ENCODE peak calls at places on chromosomes 6 and 20, in nine cellular contexts. R, T, U, S, M, I, Z, L and C are unnamed samples.

GRCh38 chr6:135922170-135922569 is 70.7 kb downstream of the PDE7B start:
- DNase-seq in R (no peak), T (no peak), U (no peak), S (peak; percentile 97), M (peak; percentile 99), I (no peak), Z (no peak), L (peak; percentile 39), C (peak; percentile 95)

GRCh38 chr6:2593167-2593566 is 157.6 kb downstream of the MYLK4 start:
- DNase-seq in R (no peak), T (no peak), U (no peak), S (no peak), M (no peak), I (no peak), Z (no peak), L (no peak), C (no peak)

GRCh38 chr6:152110878-152111820 is 303.7 kb downstream of the ESR1 start:
- DNase-seq in R (no peak), T (no peak), U (no peak), S (peak; percentile 91), M (peak; percentile 78), I (no peak), Z (no peak), L (peak; percentile 36), C (no peak)

GRCh38 chr6:7891098-7891872 is 19.3 kb downstream of the TXNDC5 start:
- DNase-seq in R (no peak), T (no peak), U (no peak), S (no peak), M (no peak), I (no peak), Z (no peak), L (no peak), C (no peak)

GRCh38 chr6:139853302-139853992 is 479.0 kb upstream of the CITED2 start:
- DNase-seq in R (no peak), T (no peak), U (no peak), S (peak; percentile 35), M (peak; percentile 99), I (no peak), Z (no peak), L (no peak), C (peak; percentile 73)

GRCh38 chr6:102118034-102118433 is 724.5 kb downstream of the GRIK2 start:
- DNase-seq in R (no peak), T (no peak), U (no peak), S (no peak), M (no peak), I (no peak), Z (no peak), L (no peak), C (no peak)

GRCh38 chr6:27871919-27872633 is 40.1 kb downstream of the OR2B2 start:
- DNase-seq in R (peak; percentile 83), T (peak; percentile 93), U (peak; percentile 66), S (peak; percentile 98), M (peak; percentile 96), I (peak; percentile 84), Z (no peak), L (peak; percentile 81), C (peak; percentile 93)

GRCh38 chr6:128346569-128346968 is 173.8 kb downstream of the PTPRK start:
- DNase-seq in R (no peak), T (no peak), U (no peak), S (no peak), M (no peak), I (no peak), Z (no peak), L (peak; percentile 23), C (no peak)

GRCh38 chr6:44176935-44177509 is 18.4 kb downstream of the CAPN11 start:
- DNase-seq in R (no peak), T (peak; percentile 53), U (peak; percentile 18), S (no peak), M (no peak), I (no peak), Z (no peak), L (no peak), C (no peak)

GRCh38 chr6:80541186-80541585 is 434.7 kb downstream of the BCKDHB start:
- DNase-seq in R (no peak), T (no peak), U (no peak), S (peak; percentile 89), M (peak; percentile 93), I (peak; percentile 17), Z (no peak), L (no peak), C (peak; percentile 52)

GRCh38 chr6:158758941-158759479 is 60.2 kb downstream of the EZR start:
- DNase-seq in R (no peak), T (no peak), U (no peak), S (no peak), M (no peak), I (no peak), Z (no peak), L (no peak), C (no peak)

GRCh38 chr6:157269261-157269794 is 54.0 kb downstream of the TMEM242 start:
- DNase-seq in R (no peak), T (no peak), U (no peak), S (peak; percentile 31), M (peak; percentile 69), I (no peak), Z (no peak), L (no peak), C (no peak)

GRCh38 chr20:50450961-50451752 is 59.0 kb upstream of the PTPN1 start:
- DNase-seq in R (no peak), T (peak; percentile 39), U (no peak), S (peak; percentile 94), M (peak; percentile 41), I (no peak), Z (no peak), L (no peak), C (no peak)

GRCh38 chr6:3571206-3571815 is 114.5 kb upstream of the SLC22A23 start:
- DNase-seq in R (no peak), T (no peak), U (no peak), S (no peak), M (no peak), I (no peak), Z (no peak), L (no peak), C (no peak)

GRCh38 chr20:5884465-5885335 is 65.6 kb downstream of the TRMT6 start:
- DNase-seq in R (no peak), T (no peak), U (no peak), S (no peak), M (no peak), I (no peak), Z (no peak), L (no peak), C (no peak)

GRCh38 chr6:128168244-128168643 is 267.4 kb upstream of the THEMIS start:
- DNase-seq in R (no peak), T (no peak), U (no peak), S (peak; percentile 39), M (no peak), I (no peak), Z (no peak), L (no peak), C (no peak)

GRCh38 chr20:43821795-43822194 is 92.9 kb upstream of the TOX2 start:
- DNase-seq in R (no peak), T (no peak), U (no peak), S (peak; percentile 35), M (no peak), I (peak; percentile 60), Z (no peak), L (no peak), C (no peak)